ENCODE peak calls at places on chromosomes 16 and 17, in five cellular contexts. B, O, Q, I and W are unnamed samples.

GRCh38 chr16:50303605-50304466 is 37.5 kb downstream of the ADCY7 start:
- DNase-seq in B (peak), O (no peak), Q (peak), I (peak), W (no peak)

GRCh38 chr17:49549691-49550678 is 25.7 kb upstream of the NXPH3 start:
- DNase-seq in B (no peak), O (no peak), Q (no peak), I (no peak), W (peak)

GRCh38 chr16:3659200-3659599 is 4.7 kb downstream of the DNASE1 start:
- DNase-seq in B (no peak), O (no peak), Q (no peak), I (peak), W (no peak)

GRCh38 chr16:48531011-48531962 is 78.7 kb downstream of the N4BP1 start:
- DNase-seq in B (no peak), O (no peak), Q (peak), I (peak), W (no peak)

GRCh38 chr17:57946798-57947358 is 8.3 kb downstream of the CUEDC1 start:
- DNase-seq in B (peak), O (peak), Q (peak), I (peak), W (peak)

GRCh38 chr17:43900183-43900857 is 7.0 kb downstream of the MPP2 start:
- DNase-seq in B (peak), O (peak), Q (peak), I (peak), W (peak)

GRCh38 chr16:88325976-88326375 is 56.8 kb upstream of the ZNF469 start:
- DNase-seq in B (no peak), O (no peak), Q (no peak), I (no peak), W (no peak)

GRCh38 chr17:40107266-40107980 is 7.0 kb upstream of the NR1D1 start:
- DNase-seq in B (peak), O (peak), Q (peak), I (peak), W (no peak)

GRCh38 chr17:28473542-28473941 is at the start of gene SLC13A2:
- DNase-seq in B (no peak), O (no peak), Q (no peak), I (no peak), W (no peak)

GRCh38 chr16:50229149-50229726 is 37.1 kb upstream of the ADCY7 start:
- DNase-seq in B (no peak), O (no peak), Q (no peak), I (no peak), W (no peak)

DNA sequence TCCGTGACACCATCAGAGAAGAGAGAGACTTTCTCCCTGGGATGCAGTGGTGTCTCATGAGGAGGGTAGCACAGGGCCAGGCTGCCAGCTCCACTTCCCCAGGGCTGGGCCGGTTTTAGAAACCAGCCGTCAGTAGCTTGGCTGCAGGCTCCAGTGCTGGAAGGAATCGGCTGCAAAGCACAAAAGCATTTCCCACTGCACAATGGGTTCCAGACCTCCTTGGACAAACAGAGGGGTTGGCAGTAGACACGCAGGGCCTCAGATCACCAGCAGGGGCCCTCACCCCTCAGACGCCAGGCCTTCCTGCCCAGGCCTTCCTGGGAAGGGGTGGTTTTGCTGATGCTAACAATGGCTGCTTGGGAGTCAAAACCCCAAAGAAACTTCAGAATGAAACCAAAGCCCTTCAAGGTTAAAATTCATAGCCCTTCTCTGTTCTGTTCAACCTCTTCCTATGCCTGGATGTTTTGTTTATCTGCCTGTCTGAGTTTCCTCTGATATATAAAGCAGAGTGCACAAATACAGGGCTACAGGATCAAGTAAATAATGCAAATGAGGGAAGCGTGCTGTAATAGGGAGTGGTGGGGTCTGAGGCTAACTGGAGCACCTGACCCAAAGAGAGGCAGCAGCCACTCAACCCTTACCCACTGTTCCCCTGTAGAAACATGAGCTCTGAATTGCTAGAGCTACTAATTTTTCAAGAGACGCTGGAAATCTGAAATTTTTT is 26.2 kb downstream of the TEKT5 start:
- DNase-seq in B (no peak), O (peak), Q (no peak), I (peak), W (peak)
- TF ChIP-seq CTCF in B (peak), O (peak), Q (no peak), I (peak), W (peak)

GRCh38 chr16:22859925-22860324 is 46.0 kb downstream of the HS3ST2 start:
- DNase-seq in B (no peak), O (no peak), Q (no peak), I (no peak), W (no peak)

GRCh38 chr16:22857296-22857695 is 43.3 kb downstream of the HS3ST2 start:
- DNase-seq in B (no peak), O (no peak), Q (no peak), I (no peak), W (no peak)

DNA sequence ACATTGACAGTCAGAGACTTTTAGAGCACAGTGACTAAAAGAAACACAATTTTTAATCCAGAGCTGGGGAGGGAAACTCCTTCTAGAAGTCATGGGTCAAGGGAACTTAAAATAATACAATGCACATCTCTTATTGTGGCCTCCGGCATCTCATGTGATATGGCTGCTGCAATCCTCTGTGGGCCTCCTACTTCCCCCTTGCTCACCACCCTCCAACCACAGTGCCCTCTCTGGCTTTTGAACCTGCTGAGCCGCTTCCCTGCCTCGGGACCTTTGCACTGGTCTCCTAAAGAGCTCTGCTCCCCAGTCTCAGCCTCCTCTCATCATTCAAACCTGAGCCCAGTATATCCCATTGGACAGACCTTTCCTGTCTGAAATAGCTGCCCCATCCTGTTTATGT is 47.6 kb downstream of the HS3ST2 start:
- DNase-seq in B (no peak), O (no peak), Q (no peak), I (no peak), W (no peak)
- TF ChIP-seq CTCF in B (no peak), O (no peak), Q (no peak), I (no peak), W (no peak)

GRCh38 chr17:36534117-36534880 is at the start of gene MYO19:
- DNase-seq in B (peak), O (peak), Q (peak), I (peak), W (peak)
- TF ChIP-seq CTCF in B (peak), O (peak), Q (peak), I (peak), W (peak)

DNA sequence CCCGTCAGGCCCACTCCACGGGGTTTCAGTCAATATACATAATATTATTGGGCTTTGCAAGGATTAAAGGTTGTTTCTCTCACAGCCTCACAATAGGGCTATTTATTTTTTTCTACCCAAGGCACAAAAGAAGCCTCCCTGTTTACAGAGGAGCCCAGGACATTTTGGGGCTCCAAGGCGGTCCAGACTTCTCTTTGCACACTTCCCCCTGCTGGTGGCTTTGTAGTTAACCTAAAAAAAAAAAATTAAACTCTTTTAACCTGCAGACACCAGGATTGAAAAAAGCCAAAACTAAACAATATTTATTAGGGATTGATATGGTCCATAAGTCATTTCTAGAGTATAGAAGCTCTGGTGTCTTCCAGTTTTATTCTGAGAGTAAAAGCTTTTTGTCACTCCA is 169.7 kb upstream of the ZFHX3 start:
- DNase-seq in B (no peak), O (peak), Q (no peak), I (no peak), W (no peak)
- TF ChIP-seq CTCF in B (no peak), O (no peak), Q (no peak), I (peak), W (no peak)

GRCh38 chr17:68011199-68011665 is 15.0 kb upstream of the C17orf58 start:
- DNase-seq in B (peak), O (peak), Q (peak), I (no peak), W (peak)
- TF ChIP-seq CTCF in B (peak), O (peak), Q (peak), I (peak), W (peak)

GRCh38 chr17:2030779-2031163 is 818 bp downstream of the DPH1 start:
- DNase-seq in B (no peak), O (peak), Q (peak), I (no peak), W (no peak)
- TF ChIP-seq CTCF in B (no peak), O (peak), Q (no peak), I (peak), W (peak)

GRCh38 chr16:82016964-82017363 is 5.7 kb upstream of the SDR42E1 start:
- DNase-seq in B (no peak), O (no peak), Q (no peak), I (peak), W (no peak)

GRCh38 chr16:82010649-82011048 is 621 bp downstream of the SDR42E1 start:
- DNase-seq in B (no peak), O (no peak), Q (no peak), I (no peak), W (no peak)

GRCh38 chr16:82011199-82011641 is at the start of gene SDR42E1:
- DNase-seq in B (no peak), O (peak), Q (peak), I (peak), W (peak)

GRCh38 chr16:82020051-82020450 is 8.8 kb upstream of the SDR42E1 start:
- DNase-seq in B (no peak), O (no peak), Q (no peak), I (no peak), W (no peak)

DNA sequence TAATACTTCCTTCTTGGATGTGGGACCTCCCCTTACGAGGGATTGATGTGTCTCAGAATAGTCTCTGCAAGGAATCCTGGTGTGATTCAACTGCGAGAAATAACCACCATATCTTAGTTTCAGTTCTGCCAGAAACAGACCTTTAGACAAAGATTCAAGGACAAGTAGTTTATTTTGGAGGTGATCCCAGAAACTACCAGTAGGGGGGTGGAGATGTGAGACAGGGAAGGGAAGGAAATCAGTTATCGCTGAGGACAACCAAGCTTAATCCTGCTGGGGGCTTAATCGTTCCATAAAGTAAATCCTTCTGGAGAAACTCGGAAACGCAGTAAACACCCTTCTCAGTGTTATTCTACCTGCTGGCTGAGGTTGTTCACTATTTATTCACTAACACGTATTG is 5.0 kb upstream of the SDR42E1 start:
- DNase-seq in B (no peak), O (no peak), Q (no peak), I (peak), W (no peak)
- TF ChIP-seq CTCF in B (no peak), O (peak), Q (no peak), I (peak), W (no peak)